ENCODE peak calls at places on chromosome 2, in eight cellular contexts. I is NCI-H345; Y is stimulated activated CD8-positive, alpha-beta memory T cell treated with anti-CD3 and anti-CD28 coated beads, Interleukin-4, amount 100 ng/mL, for 1 hour; C is activated naive CD4-positive, alpha-beta T cell; K is prostate gland; U is NCI-H2081; D is breast epithelium; A is activated T-helper 1 cell treated with anti-CD3 and anti-CD28 coated beads, Interleukin-2, amount 50 U/mL, for 16 hours. L is an unnamed sample.

GRCh38 chr2:28552045-28552823 is 56.4 kb downstream of the PLB1 start:
- DNase-seq in I (no peak), K (no peak), C (no peak), U (no peak), D (no peak), Y (no peak), A (no peak), L (no peak)

GRCh38 chr2:64626146-64626809 is 27.4 kb downstream of the SERTAD2 start:
- DNase-seq in C (no peak), Y (no peak), D (no peak), I (no peak), U (no peak), A (no peak), K (no peak), L (no peak)

GRCh38 chr2:97913846-97914245 is 81.9 kb downstream of the TMEM131 start:
- DNase-seq in D (no peak), A (no peak), K (no peak), C (no peak), U (no peak), I (no peak), Y (no peak), L (no peak)

GRCh38 chr2:235864746-235865535 is 303.2 kb downstream of the GBX2 start:
- DNase-seq in K (no peak), Y (no peak), C (no peak), D (no peak), A (no peak), U (no peak), I (no peak), L (no peak)

GRCh38 chr2:171347591-171348032 is 86.2 kb downstream of the METTL8 start:
- DNase-seq in A (no peak), C (no peak), D (peak; percentile 30), I (no peak), K (peak; percentile 22), U (no peak), Y (no peak), L (peak; percentile 9)

GRCh38 chr2:216507220-216508143 is 8.8 kb downstream of the RPL37A start:
- DNase-seq in K (no peak), A (no peak), C (no peak), I (no peak), D (no peak), Y (no peak), U (no peak), L (no peak)

GRCh38 chr2:238908960-238909951 is 61.4 kb downstream of the TWIST2 start:
- DNase-seq in U (no peak), A (no peak), I (no peak), D (no peak), K (no peak), Y (no peak), C (no peak), L (no peak)

GRCh38 chr2:224101820-224102630 is 62.9 kb upstream of the SERPINE2 start:
- DNase-seq in K (no peak), D (no peak), Y (no peak), I (no peak), U (no peak), A (no peak), C (no peak), L (no peak)

GRCh38 chr2:141554810-141555209 is 576.0 kb downstream of the LRP1B start:
- DNase-seq in K (no peak), D (no peak), A (no peak), C (no peak), I (peak; percentile 36), U (peak; percentile 32), Y (no peak), L (no peak)

GRCh38 chr2:84880645-84881521 is at the start of gene TRABD2A:
- DNase-seq in A (peak; percentile 37), D (no peak), Y (no peak), I (peak; percentile 31), C (peak; percentile 44), K (no peak), U (no peak), L (peak; percentile 61)